ENCODE peak calls at places on chromosome 17, in eight cellular contexts. A is HTR-8/SVneo; C is T follicular helper cell; X is iris pigment epithelial cell; Y is omental fat pad; U is Daoy; G is CD8-positive, alpha-beta T cell; F is midbrain. Z is an unnamed sample.

GRCh38 chr17:16106161-16106891 is 106.7 kb downstream of the TTC19 start:
- DNase-seq in A (no peak), C (no peak), X (peak), Y (no peak), U (no peak), G (no peak), F (peak), Z (no peak)

GRCh38 chr17:46979023-46979870 is at the start of gene RPRML:
- DNase-seq in A (peak), C (no peak), X (peak), Y (no peak), U (peak), G (no peak), F (no peak), Z (no peak)

GRCh38 chr17:46885956-46886663 is 34.7 kb downstream of the WNT9B start:
- DNase-seq in A (no peak), C (no peak), X (no peak), Y (no peak), U (no peak), G (no peak), F (no peak), Z (no peak)

GRCh38 chr17:81890447-81891302 is 711 bp downstream of the ALYREF start:
- DNase-seq in A (no peak), C (no peak), X (peak), Y (no peak), U (no peak), G (peak), F (no peak), Z (no peak)

GRCh38 chr17:7857724-7858486 is at the start of gene CYB5D1:
- DNase-seq in A (peak), C (peak), X (peak), Y (peak), U (peak), G (peak), F (peak), Z (no peak)

GRCh38 chr17:74852237-74853047 is 7.2 kb downstream of the GRIN2C start:
- DNase-seq in A (no peak), C (peak), X (peak), Y (no peak), U (peak), G (peak), F (no peak), Z (peak)

GRCh38 chr17:64042700-64043485 is 22.5 kb upstream of the ICAM2 start:
- DNase-seq in A (no peak), C (no peak), X (no peak), Y (no peak), U (no peak), G (no peak), F (no peak), Z (no peak)

GRCh38 chr17:71460943-71461342 is 659.9 kb upstream of the SOX9 start:
- DNase-seq in A (no peak), C (no peak), X (peak), Y (no peak), U (no peak), G (no peak), F (peak), Z (no peak)

GRCh38 chr17:4691686-4692085 is 12.3 kb downstream of the PELP1 start:
- DNase-seq in A (no peak), C (no peak), X (peak), Y (no peak), U (no peak), G (no peak), F (no peak), Z (no peak)

GRCh38 chr17:36742267-36743000 is 141.1 kb downstream of the MRM1 start:
- DNase-seq in A (no peak), C (no peak), X (no peak), Y (no peak), U (no peak), G (no peak), F (no peak), Z (no peak)

GRCh38 chr17:9684955-9685621 is 39.8 kb downstream of the USP43 start:
- DNase-seq in A (no peak), C (no peak), X (peak), Y (no peak), U (peak), G (no peak), F (no peak), Z (peak)

GRCh38 chr17:2958706-2959222 is 104.6 kb downstream of the OR1D5 start:
- DNase-seq in A (no peak), C (no peak), X (no peak), Y (no peak), U (no peak), G (no peak), F (no peak), Z (no peak)

GRCh38 chr17:27612160-27612767 is 18.7 kb upstream of the LGALS9 start:
- DNase-seq in A (no peak), C (no peak), X (peak), Y (no peak), U (no peak), G (no peak), F (no peak), Z (no peak)

GRCh38 chr17:57408064-57408811 is 151.9 kb downstream of the MSI2 start:
- DNase-seq in A (no peak), C (peak), X (peak), Y (no peak), U (peak), G (peak), F (peak), Z (no peak)

GRCh38 chr17:82090549-82091263 is 7.3 kb downstream of the FASN start:
- DNase-seq in A (no peak), C (no peak), X (no peak), Y (no peak), U (no peak), G (peak), F (no peak), Z (no peak)

GRCh38 chr17:44775136-44775837 is 16.5 kb downstream of the ADAM11 start:
- DNase-seq in A (peak), C (peak), X (peak), Y (peak), U (no peak), G (peak), F (peak), Z (peak)

Z was measured in epithelial cell of prostate.